ENCODE peak calls at places on chromosomes 12 and 14, in ten cellular contexts. One of them, this sample, is unnamed.

GRCh38 chr12:119683816-119684215 is 15.9 kb downstream of the PRKAB1 start:
- DNase-seq in GM06990: no peak
- DNase-seq in T-helper 17 cell: no peak
- DNase-seq in right atrium auricular region: no peak
- DNase-seq in T-helper 22 cell: no peak
- DNase-seq in AG04449: no peak
- DNase-seq in effector CD4-positive, alpha-beta T cell: no peak
- DNase-seq in EH: no peak
- DNase-seq in HCT116: no peak
- DNase-seq in HFF-Myc: no peak
- DNase-seq in this sample: no peak

GRCh38 chr12:112122823-112123690 is 2.3 kb upstream of the TRAFD1 start:
- DNase-seq in GM06990: no peak
- DNase-seq in T-helper 17 cell: no peak
- DNase-seq in right atrium auricular region: no peak
- DNase-seq in T-helper 22 cell: no peak
- DNase-seq in AG04449: no peak
- DNase-seq in effector CD4-positive, alpha-beta T cell: no peak
- DNase-seq in EH: peak
- DNase-seq in HCT116: no peak
- DNase-seq in HFF-Myc: peak
- DNase-seq in this sample: no peak

GRCh38 chr12:132239796-132240668 is 89.4 kb downstream of the GALNT9 start:
- DNase-seq in GM06990: no peak
- DNase-seq in T-helper 17 cell: no peak
- DNase-seq in right atrium auricular region: no peak
- DNase-seq in T-helper 22 cell: no peak
- DNase-seq in AG04449: no peak
- DNase-seq in effector CD4-positive, alpha-beta T cell: no peak
- DNase-seq in EH: no peak
- DNase-seq in HCT116: no peak
- DNase-seq in HFF-Myc: no peak
- DNase-seq in this sample: no peak

GRCh38 chr12:8644345-8645248 is 18.0 kb downstream of the MFAP5 start:
- DNase-seq in GM06990: peak
- DNase-seq in T-helper 17 cell: no peak
- DNase-seq in right atrium auricular region: peak
- DNase-seq in T-helper 22 cell: peak
- DNase-seq in AG04449: no peak
- DNase-seq in effector CD4-positive, alpha-beta T cell: peak
- DNase-seq in EH: no peak
- DNase-seq in HCT116: no peak
- DNase-seq in HFF-Myc: no peak
- DNase-seq in this sample: no peak

GRCh38 chr12:6927379-6927991 is at the start of gene ATN1:
- DNase-seq in GM06990: peak
- DNase-seq in T-helper 17 cell: peak
- DNase-seq in right atrium auricular region: peak
- DNase-seq in T-helper 22 cell: no peak
- DNase-seq in AG04449: no peak
- DNase-seq in effector CD4-positive, alpha-beta T cell: no peak
- DNase-seq in EH: peak
- DNase-seq in HCT116: no peak
- DNase-seq in HFF-Myc: no peak
- DNase-seq in this sample: peak

GRCh38 chr12:124626841-124627502 is 59.6 kb upstream of the NCOR2 start:
- DNase-seq in GM06990: no peak
- DNase-seq in T-helper 17 cell: no peak
- DNase-seq in right atrium auricular region: peak
- DNase-seq in T-helper 22 cell: no peak
- DNase-seq in AG04449: no peak
- DNase-seq in effector CD4-positive, alpha-beta T cell: no peak
- DNase-seq in EH: peak
- DNase-seq in HCT116: no peak
- DNase-seq in HFF-Myc: no peak
- DNase-seq in this sample: peak

GRCh38 chr14:33254876-33255275 is 316.2 kb downstream of the NPAS3 start:
- DNase-seq in GM06990: no peak
- DNase-seq in T-helper 17 cell: no peak
- DNase-seq in right atrium auricular region: no peak
- DNase-seq in T-helper 22 cell: no peak
- DNase-seq in AG04449: no peak
- DNase-seq in effector CD4-positive, alpha-beta T cell: no peak
- DNase-seq in EH: no peak
- DNase-seq in HCT116: no peak
- DNase-seq in HFF-Myc: no peak
- DNase-seq in this sample: no peak

GRCh38 chr12:109542876-109543275 is 30.4 kb downstream of the MMAB start:
- DNase-seq in GM06990: no peak
- DNase-seq in T-helper 17 cell: no peak
- DNase-seq in right atrium auricular region: no peak
- DNase-seq in T-helper 22 cell: no peak
- DNase-seq in AG04449: no peak
- DNase-seq in effector CD4-positive, alpha-beta T cell: no peak
- DNase-seq in EH: no peak
- DNase-seq in HCT116: no peak
- DNase-seq in HFF-Myc: no peak
- DNase-seq in this sample: no peak

GRCh38 chr12:3049176-3049575 is 28.0 kb upstream of the TSPAN9 start:
- DNase-seq in GM06990: no peak
- DNase-seq in T-helper 17 cell: no peak
- DNase-seq in right atrium auricular region: no peak
- DNase-seq in T-helper 22 cell: no peak
- DNase-seq in AG04449: no peak
- DNase-seq in effector CD4-positive, alpha-beta T cell: no peak
- DNase-seq in EH: no peak
- DNase-seq in HCT116: no peak
- DNase-seq in HFF-Myc: no peak
- DNase-seq in this sample: no peak

GRCh38 chr14:93132472-93133065 is 16.8 kb upstream of the ITPK1 start:
- DNase-seq in GM06990: no peak
- DNase-seq in T-helper 17 cell: no peak
- DNase-seq in right atrium auricular region: no peak
- DNase-seq in T-helper 22 cell: no peak
- DNase-seq in AG04449: no peak
- DNase-seq in effector CD4-positive, alpha-beta T cell: no peak
- DNase-seq in EH: peak
- DNase-seq in HCT116: no peak
- DNase-seq in HFF-Myc: no peak
- DNase-seq in this sample: peak

GRCh38 chr12:84585996-84586395 is 326.6 kb downstream of the SLC6A15 start:
- DNase-seq in GM06990: no peak
- DNase-seq in T-helper 17 cell: no peak
- DNase-seq in right atrium auricular region: no peak
- DNase-seq in T-helper 22 cell: no peak
- DNase-seq in AG04449: no peak
- DNase-seq in effector CD4-positive, alpha-beta T cell: no peak
- DNase-seq in EH: peak
- DNase-seq in HCT116: no peak
- DNase-seq in HFF-Myc: peak
- DNase-seq in this sample: no peak

GRCh38 chr14:94476018-94476417 is at the start of gene SERPINA9:
- DNase-seq in GM06990: no peak
- DNase-seq in T-helper 17 cell: no peak
- DNase-seq in right atrium auricular region: no peak
- DNase-seq in T-helper 22 cell: no peak
- DNase-seq in AG04449: no peak
- DNase-seq in effector CD4-positive, alpha-beta T cell: no peak
- DNase-seq in EH: no peak
- DNase-seq in HCT116: no peak
- DNase-seq in HFF-Myc: no peak
- DNase-seq in this sample: no peak

GRCh38 chr12:46209914-46210834 is 58.7 kb downstream of the SLC38A1 start:
- DNase-seq in GM06990: peak
- DNase-seq in T-helper 17 cell: peak
- DNase-seq in right atrium auricular region: no peak
- DNase-seq in T-helper 22 cell: peak
- DNase-seq in AG04449: no peak
- DNase-seq in effector CD4-positive, alpha-beta T cell: peak
- DNase-seq in EH: no peak
- DNase-seq in HCT116: no peak
- DNase-seq in HFF-Myc: no peak
- DNase-seq in this sample: no peak

GRCh38 chr14:89201645-89202044 is 215.4 kb downstream of the FOXN3 start:
- DNase-seq in GM06990: no peak
- DNase-seq in T-helper 17 cell: no peak
- DNase-seq in right atrium auricular region: no peak
- DNase-seq in T-helper 22 cell: no peak
- DNase-seq in AG04449: no peak
- DNase-seq in effector CD4-positive, alpha-beta T cell: no peak
- DNase-seq in EH: peak
- DNase-seq in HCT116: no peak
- DNase-seq in HFF-Myc: no peak
- DNase-seq in this sample: no peak

GRCh38 chr12:123165537-123165936 is 14.6 kb upstream of the PITPNM2 start:
- DNase-seq in GM06990: no peak
- DNase-seq in T-helper 17 cell: no peak
- DNase-seq in right atrium auricular region: no peak
- DNase-seq in T-helper 22 cell: no peak
- DNase-seq in AG04449: no peak
- DNase-seq in effector CD4-positive, alpha-beta T cell: no peak
- DNase-seq in EH: no peak
- DNase-seq in HCT116: no peak
- DNase-seq in HFF-Myc: no peak
- DNase-seq in this sample: no peak

GRCh38 chr14:33229269-33229924 is 290.7 kb downstream of the NPAS3 start:
- DNase-seq in GM06990: no peak
- DNase-seq in T-helper 17 cell: no peak
- DNase-seq in right atrium auricular region: no peak
- DNase-seq in T-helper 22 cell: no peak
- DNase-seq in AG04449: no peak
- DNase-seq in effector CD4-positive, alpha-beta T cell: no peak
- DNase-seq in EH: no peak
- DNase-seq in HCT116: no peak
- DNase-seq in HFF-Myc: no peak
- DNase-seq in this sample: no peak

GRCh38 chr12:4720637-4720995 is 416 bp downstream of the GALNT8 start:
- DNase-seq in GM06990: no peak
- DNase-seq in T-helper 17 cell: no peak
- DNase-seq in right atrium auricular region: no peak
- DNase-seq in T-helper 22 cell: no peak
- DNase-seq in AG04449: no peak
- DNase-seq in effector CD4-positive, alpha-beta T cell: no peak
- DNase-seq in EH: no peak
- DNase-seq in HCT116: no peak
- DNase-seq in HFF-Myc: no peak
- DNase-seq in this sample: no peak